ENCODE peak calls at places on chromosomes 6 and 20, in ten cellular contexts. E, C, T, B, K, V, R, I, A and G are unnamed samples.
A peak's percentile ranks its signal among the peaks of the same experiment; 100 is the strongest.

GRCh38 chr6:33752139-33753015 is 5.7 kb upstream of the IP6K3 start:
- DNase-seq in E (no peak), C (peak; percentile 39), T (no peak), B (no peak), K (no peak), V (no peak), R (no peak), I (no peak), A (no peak), G (peak; percentile 38)

GRCh38 chr6:169961772-169962561 is 210.5 kb downstream of the ERMARD start:
- DNase-seq in E (peak; percentile 26), C (no peak), T (no peak), B (peak; percentile 80), K (peak; percentile 5), V (peak; percentile 79), R (no peak), I (peak; percentile 34), A (no peak), G (no peak)

GRCh38 chr6:150142657-150143501 is at the start of gene PPP1R14C:
- DNase-seq in E (peak; percentile 15), C (peak; percentile 84), T (peak; percentile 51), B (no peak), K (no peak), V (no peak), R (no peak), I (no peak), A (no peak), G (peak; percentile 65)

GRCh38 chr6:111793711-111794111 is 79.5 kb downstream of the FYN start:
- DNase-seq in E (no peak), C (no peak), T (no peak), B (peak; percentile 86), K (no peak), V (no peak), R (no peak), I (no peak), A (no peak), G (no peak)

GRCh38 chr20:11755071-11755881 is 162.4 kb upstream of the BTBD3 start:
- DNase-seq in E (no peak), C (no peak), T (peak; percentile 8), B (no peak), K (no peak), V (no peak), R (no peak), I (no peak), A (no peak), G (no peak)

GRCh38 chr6:32840604-32841246 is 2.2 kb upstream of the TAP2 start:
- DNase-seq in E (no peak), C (no peak), T (no peak), B (no peak), K (no peak), V (no peak), R (no peak), I (no peak), A (no peak), G (no peak)

GRCh38 chr6:119350202-119351004 is 842 bp upstream of the MAN1A1 start:
- DNase-seq in E (peak; percentile 88), C (peak; percentile 38), T (peak; percentile 73), B (no peak), K (peak; percentile 82), V (no peak), R (peak; percentile 67), I (peak; percentile 39), A (no peak), G (peak; percentile 66)

GRCh38 chr6:121652223-121652622 is 216.8 kb downstream of the GJA1 start:
- DNase-seq in E (no peak), C (no peak), T (no peak), B (no peak), K (peak; percentile 19), V (no peak), R (no peak), I (no peak), A (no peak), G (no peak)

GRCh38 chr6:32402812-32403211 is 4.2 kb downstream of the BTNL2 start:
- DNase-seq in E (no peak), C (no peak), T (no peak), B (no peak), K (no peak), V (no peak), R (no peak), I (no peak), A (no peak), G (no peak)

GRCh38 chr20:60020251-60020650 is 62.0 kb downstream of the CDH26 start:
- DNase-seq in E (no peak), C (no peak), T (no peak), B (no peak), K (no peak), V (no peak), R (no peak), I (no peak), A (no peak), G (no peak)

GRCh38 chr6:147167576-147168461 is 36.4 kb upstream of the STXBP5 start:
- DNase-seq in E (no peak), C (no peak), T (peak; percentile 10), B (no peak), K (no peak), V (no peak), R (no peak), I (no peak), A (no peak), G (no peak)

GRCh38 chr6:138455746-138456392 is 43.4 kb downstream of the NHSL1 start:
- DNase-seq in E (peak; percentile 11), C (peak; percentile 97), T (peak; percentile 75), B (no peak), K (peak; percentile 44), V (no peak), R (peak; percentile 52), I (no peak), A (no peak), G (peak; percentile 94)

GRCh38 chr6:12602951-12603710 is 113.4 kb upstream of the PHACTR1 start:
- DNase-seq in E (peak; percentile 92), C (peak; percentile 40), T (peak; percentile 73), B (no peak), K (peak; percentile 84), V (no peak), R (peak; percentile 77), I (no peak), A (no peak), G (peak; percentile 55)
- TF ChIP-seq CTCF in E (peak; percentile 59), C (peak; percentile 67), T (peak; percentile 49), B (peak; percentile 12), K (peak; percentile 67), V (peak; percentile 88), R (peak; percentile 74), I (peak; percentile 35), A (no peak), G (peak; percentile 64)

DNA sequence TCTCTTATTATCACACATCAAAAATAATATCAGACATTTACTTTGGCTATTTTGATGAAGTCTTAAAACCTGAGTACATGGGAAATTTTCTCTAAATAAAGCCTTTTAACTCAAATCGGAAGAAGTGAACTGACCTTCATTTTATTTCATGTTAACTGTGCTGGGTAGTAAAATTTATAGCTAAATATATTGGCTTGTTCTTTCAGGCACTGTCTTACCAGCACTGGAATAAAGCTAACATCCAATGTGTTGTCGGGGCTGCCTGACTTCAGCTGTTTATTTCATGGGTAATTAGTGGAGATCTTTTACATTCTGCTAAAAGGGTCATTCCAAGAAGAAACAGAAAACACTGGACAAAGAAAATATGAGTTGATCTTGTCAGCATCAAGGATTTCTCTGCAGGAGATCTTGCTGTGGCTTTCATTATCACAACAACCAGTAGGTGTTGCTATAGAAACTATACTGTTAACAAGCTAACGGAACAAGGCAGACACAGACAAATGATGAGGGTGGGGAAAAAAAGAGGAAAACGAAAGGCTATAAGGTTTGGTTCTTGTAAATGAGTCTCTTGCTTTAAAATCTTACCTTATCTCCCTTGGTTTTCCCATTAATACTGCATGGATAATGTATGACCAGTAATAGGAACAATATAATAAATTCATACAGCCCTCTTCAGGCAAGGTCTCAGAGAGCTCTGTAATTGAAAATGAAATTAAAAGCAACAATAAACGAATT is 206.9 kb downstream of the SIM1 start:
- DNase-seq in E (peak; percentile 81), C (no peak), T (peak; percentile 72), B (no peak), K (peak; percentile 91), V (no peak), R (peak; percentile 68), I (no peak), A (no peak), G (peak; percentile 45)
- TF ChIP-seq CTCF in E (peak; percentile 26), C (peak; percentile 37), T (no peak), B (no peak), K (no peak), V (peak; percentile 71), R (peak; percentile 21), I (no peak), A (no peak), G (peak; percentile 35)

DNA sequence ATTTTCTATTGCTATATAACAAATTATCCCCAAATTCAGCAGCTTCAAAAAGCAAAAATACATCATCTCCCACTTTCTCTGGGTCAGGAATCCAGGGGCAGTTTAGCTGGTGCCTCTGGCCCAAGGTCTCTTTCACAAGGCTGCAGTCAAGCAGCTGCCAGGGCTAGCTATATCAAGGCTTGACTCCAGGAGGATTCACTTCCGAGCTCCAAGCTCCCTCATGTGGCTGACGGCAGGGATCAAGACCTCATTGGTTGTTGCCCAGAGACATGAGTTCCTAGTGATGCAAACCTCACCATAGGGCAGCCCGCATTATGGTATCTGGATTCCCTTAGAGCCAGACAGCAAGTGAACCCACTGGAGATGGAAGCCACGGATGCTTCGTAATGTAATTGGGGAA is 1.3 kb upstream of the VNN1 start:
- DNase-seq in E (peak; percentile 92), C (peak; percentile 64), T (peak; percentile 48), B (no peak), K (peak; percentile 83), V (no peak), R (peak; percentile 76), I (no peak), A (no peak), G (peak; percentile 84)
- TF ChIP-seq CTCF in E (peak; percentile 71), C (peak; percentile 78), T (peak; percentile 40), B (no peak), K (peak; percentile 67), V (peak; percentile 52), R (peak; percentile 50), I (no peak), A (no peak), G (peak; percentile 51)

GRCh38 chr6:41229716-41230115 is 1.6 kb downstream of the TREML4 start:
- DNase-seq in E (no peak), C (no peak), T (no peak), B (no peak), K (no peak), V (no peak), R (no peak), I (no peak), A (no peak), G (no peak)

GRCh38 chr6:41226752-41227151 is 1.4 kb upstream of the TREML4 start:
- DNase-seq in E (no peak), C (no peak), T (no peak), B (no peak), K (no peak), V (no peak), R (no peak), I (no peak), A (no peak), G (no peak)

GRCh38 chr6:41231246-41231645 is 3.1 kb downstream of the TREML4 start:
- DNase-seq in E (no peak), C (no peak), T (no peak), B (no peak), K (no peak), V (no peak), R (no peak), I (no peak), A (no peak), G (no peak)

GRCh38 chr6:41228088-41228487 is at the start of gene TREML4:
- DNase-seq in E (no peak), C (no peak), T (no peak), B (no peak), K (no peak), V (no peak), R (no peak), I (no peak), A (no peak), G (no peak)

GRCh38 chr6:41228616-41229015 is 467 bp downstream of the TREML4 start:
- DNase-seq in E (peak; percentile 3), C (peak; percentile 17), T (no peak), B (no peak), K (peak; percentile 4), V (no peak), R (no peak), I (no peak), A (no peak), G (peak; percentile 5)
- TF ChIP-seq CTCF in E (no peak), C (no peak), T (no peak), B (no peak), K (peak; percentile 1), V (no peak), R (no peak), I (no peak), A (no peak), G (no peak)